ENCODE peak calls at places on chromosomes 16 and 17, in four cellular contexts. Y is DND-41, J is HCT116, K is fibroblast of lung. W is an unnamed sample.

GRCh38 chr16:56257260-56257659 is 66.0 kb downstream of the GNAO1 start:
- DNase-seq in Y (no peak), J (no peak), K (no peak), W (no peak)

GRCh38 chr16:8254425-8254824 is 335.9 kb downstream of the TMEM114 start:
- DNase-seq in Y (no peak), J (no peak), K (no peak), W (no peak)

GRCh38 chr16:54993496-54993895 is 62.8 kb downstream of the IRX5 start:
- DNase-seq in Y (no peak), J (no peak), K (no peak), W (no peak)

GRCh38 chr17:39270923-39271322 is 45.2 kb upstream of the STAC2 start:
- DNase-seq in Y (no peak), J (peak; percentile 8), K (peak; percentile 38), W (peak; percentile 86)

GRCh38 chr16:88468289-88469129 is 15.4 kb downstream of the ZFPM1 start:
- DNase-seq in Y (peak; percentile 74), J (peak; percentile 56), K (no peak), W (peak; percentile 80)

GRCh38 chr16:14401839-14402115 is 228.3 kb downstream of the PARN start:
- DNase-seq in Y (no peak), J (no peak), K (no peak), W (no peak)

GRCh38 chr16:30010817-30011504 is at the start of gene DOC2A:
- DNase-seq in Y (peak; percentile 79), J (no peak), K (no peak), W (no peak)

GRCh38 chr17:34378664-34379101 is 15.7 kb upstream of the CCL1 start:
- DNase-seq in Y (peak; percentile 55), J (no peak), K (no peak), W (peak; percentile 81)

GRCh38 chr17:1058423-1059130 is 61.6 kb downstream of the TIMM22 start:
- DNase-seq in Y (peak; percentile 62), J (peak; percentile 51), K (peak; percentile 14), W (peak; percentile 82)

GRCh38 chr16:79607587-79607986 is 7.0 kb upstream of the MAF start:
- DNase-seq in Y (no peak), J (no peak), K (peak; percentile 78), W (no peak)

GRCh38 chr16:89320717-89321501 is 103.4 kb downstream of the ZNF778 start:
- DNase-seq in Y (no peak), J (no peak), K (peak; percentile 75), W (no peak)

GRCh38 chr17:8122391-8122922 is 1.4 kb downstream of the HES7 start:
- DNase-seq in Y (no peak), J (no peak), K (peak; percentile 45), W (no peak)

GRCh38 chr16:88750854-88751253 is 34.2 kb downstream of the PIEZO1 start:
- DNase-seq in Y (no peak), J (no peak), K (no peak), W (no peak)

GRCh38 chr17:28982191-28982793 is 23.5 kb downstream of the SEZ6 start:
- DNase-seq in Y (peak; percentile 27), J (no peak), K (peak; percentile 18), W (peak; percentile 56)

GRCh38 chr17:28727727-28728363 is 743 bp upstream of the NEK8 start:
- DNase-seq in Y (peak; percentile 67), J (peak; percentile 55), K (peak; percentile 51), W (peak; percentile 89)

GRCh38 chr17:17976931-17977570 is 4.4 kb downstream of the DRC3 start:
- DNase-seq in Y (no peak), J (no peak), K (no peak), W (no peak)

GRCh38 chr17:56777859-56778258 is 55.9 kb downstream of the C17orf67 start:
- DNase-seq in Y (no peak), J (no peak), K (no peak), W (no peak)

GRCh38 chr17:6749519-6749918 is 6.3 kb upstream of the XAF1 start:
- DNase-seq in Y (peak; percentile 44), J (no peak), K (no peak), W (peak; percentile 46)

GRCh38 chr16:79278506-79278905 is 322.0 kb downstream of the MAF start:
- DNase-seq in Y (peak; percentile 44), J (no peak), K (no peak), W (no peak)

GRCh38 chr16:678858-679807 is 1.1 kb upstream of the STUB1 start:
- DNase-seq in Y (peak; percentile 75), J (no peak), K (peak; percentile 45), W (peak; percentile 85)

GRCh38 chr17:63451150-63451549 is 5.0 kb upstream of the CYB561 start:
- DNase-seq in Y (no peak), J (no peak), K (no peak), W (no peak)

GRCh38 chr16:87068751-87069150 is 248.4 kb downstream of the C16orf95 start:
- DNase-seq in Y (no peak), J (no peak), K (no peak), W (no peak)

GRCh38 chr17:68184141-68184571 is 63.7 kb upstream of the AMZ2 start:
- DNase-seq in Y (no peak), J (no peak), K (peak; percentile 30), W (no peak)

GRCh38 chr17:3532106-3532858 is 25.3 kb downstream of the TRPV3 start:
- DNase-seq in Y (no peak), J (no peak), K (no peak), W (no peak)

GRCh38 chr17:57434361-57434760 is 178.0 kb downstream of the MSI2 start:
- DNase-seq in Y (no peak), J (no peak), K (no peak), W (no peak)

GRCh38 chr16:57988929-57989328 is 11.5 kb downstream of the ZNF319 start:
- DNase-seq in Y (no peak), J (no peak), K (no peak), W (no peak)

GRCh38 chr16:27265982-27266381 is 2.6 kb downstream of the NSMCE1 start:
- DNase-seq in Y (no peak), J (no peak), K (no peak), W (no peak)

GRCh38 chr17:7705269-7706255 is 560 bp downstream of the EFNB3 start:
- DNase-seq in Y (no peak), J (no peak), K (no peak), W (no peak)

GRCh38 chr16:9113707-9114106 is 22.3 kb downstream of the HAPSTR1 start:
- DNase-seq in Y (no peak), J (no peak), K (no peak), W (no peak)

GRCh38 chr16:19589771-19590302 is 34.3 kb downstream of the VPS35L start:
- DNase-seq in Y (no peak), J (no peak), K (peak; percentile 38), W (no peak)

GRCh38 chr16:1113889-1114526 is 18.0 kb upstream of the C1QTNF8 start:
- DNase-seq in Y (no peak), J (no peak), K (no peak), W (no peak)

GRCh38 chr17:40369923-40370322 is 5.4 kb upstream of the GJD3 start:
- DNase-seq in Y (no peak), J (no peak), K (no peak), W (no peak)

GRCh38 chr17:82941021-82942001 is 101.5 kb upstream of the ZNF750 start:
- DNase-seq in Y (no peak), J (no peak), K (no peak), W (no peak)

GRCh38 chr16:50305441-50306061 is 39.2 kb downstream of the ADCY7 start:
- DNase-seq in Y (no peak), J (no peak), K (no peak), W (no peak)

GRCh38 chr17:58452738-58453137 is 35.4 kb upstream of the RNF43 start:
- DNase-seq in Y (no peak), J (no peak), K (peak; percentile 16), W (no peak)

GRCh38 chr16:2206420-2206779 is 1.1 kb downstream of the MLST8 start:
- DNase-seq in Y (peak; percentile 26), J (no peak), K (no peak), W (no peak)

GRCh38 chr17:74337834-74338500 is 11.9 kb downstream of the KIF19 start:
- DNase-seq in Y (no peak), J (no peak), K (no peak), W (no peak)

GRCh38 chr16:86528061-86528929 is 18.0 kb downstream of the FOXF1 start:
- DNase-seq in Y (no peak), J (no peak), K (no peak), W (no peak)

GRCh38 chr16:88779406-88780099 is 5.5 kb downstream of the PIEZO1 start:
- DNase-seq in Y (no peak), J (no peak), K (peak; percentile 37), W (no peak)

DNA sequence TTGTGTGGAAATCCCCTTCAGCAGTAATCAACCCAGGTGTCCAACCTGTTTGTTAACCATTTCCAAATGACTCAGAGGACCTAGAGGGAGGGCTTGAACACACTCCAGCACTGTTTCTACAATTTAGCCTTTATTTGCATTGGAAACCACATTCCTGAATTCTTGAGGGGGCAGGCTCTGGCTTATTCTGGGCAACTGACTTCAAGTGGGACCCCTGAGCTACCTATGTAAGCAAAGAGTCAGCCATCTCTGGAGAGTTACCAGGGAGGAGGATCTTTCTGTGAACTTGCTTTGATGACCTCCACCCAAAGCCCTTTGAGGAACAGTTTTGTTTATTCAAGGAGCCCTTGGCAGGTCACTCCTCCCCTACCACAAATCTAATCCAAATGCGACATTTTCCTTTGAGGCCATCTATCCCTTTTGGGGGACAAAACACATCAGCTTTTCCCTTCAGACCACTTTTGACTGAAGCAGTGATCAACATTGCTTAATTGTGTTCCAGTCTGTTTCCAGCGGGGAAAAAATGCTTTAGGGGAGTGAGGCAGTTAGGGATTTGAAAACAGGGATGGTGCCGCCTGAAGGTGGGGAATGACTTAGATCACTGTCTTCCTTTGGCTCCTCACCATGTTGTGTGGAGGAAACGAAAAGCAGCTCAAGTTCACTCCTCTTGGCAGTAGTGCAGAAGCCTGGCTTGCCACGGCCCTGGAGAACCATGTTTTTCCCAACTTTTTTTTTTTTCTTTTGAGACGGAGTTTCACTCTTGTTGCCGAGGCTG is 46.2 kb downstream of the TUBD1 start:
- DNase-seq in Y (no peak), J (peak; percentile 94), K (peak; percentile 92), W (no peak)
- H3K4me3 ChIP-seq in Y (no peak overlapping the region), J (peak overlapping the region; percentile 32), K (no peak overlapping the region), W (no peak overlapping the region)

GRCh38 chr17:50763716-50764450 is 3.4 kb downstream of the ANKRD40CL start:
- DNase-seq in Y (no peak), J (no peak), K (no peak), W (no peak)
- H3K4me3 ChIP-seq in Y (no peak overlapping the region), J (no peak overlapping the region), K (no peak overlapping the region), W (peak overlapping the region; percentile 58)

DNA sequence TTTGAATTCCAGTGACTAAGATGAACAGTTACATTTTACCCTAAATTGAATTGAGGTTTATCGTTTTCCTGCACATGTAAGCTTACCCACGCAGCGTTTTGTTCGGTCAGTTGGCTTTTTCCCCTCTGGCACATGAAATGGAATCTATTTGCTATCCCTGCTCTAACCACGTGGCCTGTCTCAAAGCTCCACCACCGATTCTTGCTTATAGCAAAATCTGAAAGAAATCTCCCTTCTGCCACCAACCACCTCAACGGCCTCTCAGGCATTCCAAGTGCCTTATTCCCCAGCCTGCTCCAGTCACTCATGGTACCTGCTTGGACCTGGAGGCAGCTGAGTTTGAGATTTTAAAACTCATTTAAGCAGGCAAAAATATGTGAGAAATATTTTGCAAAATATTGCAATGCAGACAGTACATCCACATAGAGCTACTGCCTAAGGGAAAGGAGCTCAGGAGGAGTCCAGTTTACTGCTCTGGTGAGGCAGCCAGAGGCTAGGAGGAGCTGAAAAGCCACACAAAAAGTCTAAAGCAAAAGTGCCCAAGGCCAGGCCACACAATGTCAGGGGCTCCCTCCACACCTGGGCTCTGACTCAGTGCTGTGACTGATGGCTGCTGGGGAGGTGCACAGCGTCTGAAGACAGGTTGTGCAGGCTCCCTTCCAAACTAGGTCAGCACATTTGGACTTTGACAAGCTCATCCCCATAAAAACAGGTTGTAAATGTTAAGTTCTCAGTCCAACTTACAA is 26.4 kb downstream of the ARHGAP17 start:
- DNase-seq in Y (no peak), J (peak; percentile 6), K (peak; percentile 85), W (no peak)
- H3K4me3 ChIP-seq in Y (no peak overlapping the region), J (no peak overlapping the region), K (peak overlapping the region; percentile 30), W (no peak overlapping the region)

GRCh38 chr17:44499722-44500121 is 3.5 kb downstream of the GPATCH8 start:
- DNase-seq in Y (no peak), J (no peak), K (no peak), W (no peak)
- H3K4me3 ChIP-seq in Y (no peak overlapping the region), J (no peak overlapping the region), K (peak overlapping the region; percentile 21), W (no peak overlapping the region)

W was measured in Karpas-422.